ENCODE peak calls at places on chromosome 11, in nine cellular contexts. J is tibial nerve, Z is H1, G is sigmoid colon, E is transverse colon, B is GM12878, X is A549, F is ovary, W is HepG2. I is an unnamed sample.

GRCh38 chr11:47863189-47863892 is 15.2 kb upstream of the NUP160 start:
- DNase-seq in B (no peak), X (no peak), W (no peak), G (no peak), E (no peak), J (no peak), Z (no peak), F (no peak), I (no peak)

GRCh38 chr11:1826552-1827094 is 8.2 kb upstream of the SYT8 start:
- DNase-seq in J (no peak), X (peak), F (no peak), E (peak), B (no peak), G (peak), Z (no peak), W (peak), I (peak)

GRCh38 chr11:2434008-2434407 is 10.3 kb downstream of the TRPM5 start:
- DNase-seq in J (no peak), G (no peak), Z (no peak), E (no peak), W (no peak), F (peak), X (no peak), B (no peak), I (no peak)

GRCh38 chr11:2090172-2091111 is 48.7 kb downstream of the IGF2 start:
- DNase-seq in Z (peak), J (no peak), X (no peak), G (peak), F (no peak), E (no peak), W (no peak), B (no peak), I (peak)

GRCh38 chr11:6433998-6434650 is 6.7 kb downstream of the HPX start:
- DNase-seq in Z (no peak), W (peak), X (no peak), B (no peak), G (no peak), E (no peak), F (no peak), J (no peak), I (no peak)

GRCh38 chr11:70478194-70478890 is 80.0 kb downstream of the CTTN start:
- DNase-seq in Z (no peak), F (no peak), E (no peak), J (no peak), B (no peak), G (no peak), W (no peak), X (no peak), I (no peak)

GRCh38 chr11:102530558-102530957 is at the start of gene MMP7:
- DNase-seq in J (no peak), X (peak), B (no peak), F (no peak), Z (no peak), W (no peak), G (no peak), E (no peak), I (no peak)

GRCh38 chr11:96763244-96763643 is 373.4 kb downstream of the JRKL start:
- DNase-seq in W (no peak), B (no peak), E (no peak), J (no peak), F (no peak), X (no peak), Z (no peak), G (no peak), I (no peak)

GRCh38 chr11:111454561-111455192 is 57.5 kb downstream of the BTG4 start:
- DNase-seq in X (peak), E (peak), W (peak), G (no peak), B (no peak), J (no peak), F (no peak), Z (peak), I (no peak)

GRCh38 chr11:125062931-125063428 is at the start of gene SLC37A2:
- DNase-seq in F (peak), X (peak), Z (no peak), G (peak), J (peak), W (peak), E (peak), B (peak), I (peak)

GRCh38 chr11:122204206-122204605 is 88.2 kb upstream of the BLID start:
- DNase-seq in J (no peak), B (no peak), E (no peak), X (no peak), G (no peak), W (no peak), F (no peak), Z (no peak), I (no peak)

GRCh38 chr11:44159848-44160721 is 64.6 kb downstream of the EXT2 start:
- DNase-seq in J (no peak), Z (no peak), B (no peak), E (no peak), W (no peak), X (no peak), F (no peak), G (no peak), I (no peak)

GRCh38 chr11:130580372-130580771 is 131.9 kb downstream of the ADAMTS15 start:
- DNase-seq in E (no peak), X (peak), Z (no peak), B (no peak), F (peak), G (no peak), J (no peak), W (no peak), I (no peak)

GRCh38 chr11:62708423-62709261 is 1.2 kb downstream of the GNG3 start:
- DNase-seq in B (no peak), E (peak), G (peak), X (no peak), W (no peak), Z (peak), F (peak), J (no peak), I (peak)

GRCh38 chr11:61538636-61538961 is 30.1 kb downstream of the LRRC10B start:
- DNase-seq in X (no peak), B (no peak), F (no peak), G (no peak), J (no peak), E (no peak), W (peak), Z (no peak), I (no peak)

GRCh38 chr11:43737194-43737575 is 56.6 kb downstream of the HSD17B12 start:
- DNase-seq in G (no peak), X (no peak), W (no peak), B (no peak), J (no peak), Z (no peak), F (no peak), E (no peak), I (no peak)

GRCh38 chr11:62449451-62449851 is 30.6 kb downstream of the SCGB1A1 start:
- DNase-seq in G (no peak), E (peak), J (no peak), B (no peak), W (no peak), F (no peak), X (no peak), Z (no peak), I (peak)

GRCh38 chr11:27158763-27159679 is 118.4 kb downstream of the BBOX1 start:
- DNase-seq in E (peak), X (peak), F (peak), J (peak), G (peak), Z (no peak), W (peak), B (no peak), I (peak)

GRCh38 chr11:112706863-112707262 is 254.4 kb upstream of the NCAM1 start:
- DNase-seq in J (no peak), E (no peak), B (no peak), F (no peak), G (no peak), Z (no peak), W (no peak), X (no peak), I (no peak)

GRCh38 chr11:35148163-35148562 is 9.2 kb downstream of the CD44 start:
- DNase-seq in F (no peak), Z (no peak), W (no peak), E (no peak), J (no peak), X (no peak), G (no peak), B (no peak), I (no peak)

GRCh38 chr11:43943931-43944751 is 1.7 kb downstream of the C11orf96 start:
- DNase-seq in W (no peak), X (no peak), E (no peak), G (peak), Z (peak), J (no peak), F (peak), B (no peak), I (no peak)

DNA sequence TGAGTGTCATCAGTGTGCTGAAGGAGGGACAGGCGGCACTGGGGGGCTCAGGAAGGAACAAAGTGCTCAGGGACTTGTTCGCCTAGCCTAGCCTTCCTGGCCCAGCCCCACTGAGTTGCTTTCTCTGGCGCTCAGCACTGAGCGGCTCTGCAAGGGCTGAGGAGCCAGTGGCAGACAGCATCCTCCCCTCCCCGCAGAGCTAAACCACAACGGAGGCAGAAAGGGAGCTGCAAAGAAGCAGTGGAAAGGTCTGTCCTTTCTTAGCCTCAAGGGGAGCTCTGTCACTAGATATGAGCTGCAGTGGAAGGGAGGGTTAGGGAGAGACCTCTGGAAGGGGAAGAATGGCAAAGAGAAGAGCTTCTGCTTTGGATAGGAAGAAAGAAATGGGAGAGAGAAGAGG is 89.7 kb upstream of the PHOX2A start:
- DNase-seq in B (no peak), W (no peak), Z (peak), J (no peak), F (no peak), X (peak), G (no peak), E (no peak), I (no peak)
- TF ChIP-seq EP300 in B (no peak), W (no peak), Z (no peak), J (no peak), F (no peak), X (no peak), G (no peak), E (no peak), I (no peak)

DNA sequence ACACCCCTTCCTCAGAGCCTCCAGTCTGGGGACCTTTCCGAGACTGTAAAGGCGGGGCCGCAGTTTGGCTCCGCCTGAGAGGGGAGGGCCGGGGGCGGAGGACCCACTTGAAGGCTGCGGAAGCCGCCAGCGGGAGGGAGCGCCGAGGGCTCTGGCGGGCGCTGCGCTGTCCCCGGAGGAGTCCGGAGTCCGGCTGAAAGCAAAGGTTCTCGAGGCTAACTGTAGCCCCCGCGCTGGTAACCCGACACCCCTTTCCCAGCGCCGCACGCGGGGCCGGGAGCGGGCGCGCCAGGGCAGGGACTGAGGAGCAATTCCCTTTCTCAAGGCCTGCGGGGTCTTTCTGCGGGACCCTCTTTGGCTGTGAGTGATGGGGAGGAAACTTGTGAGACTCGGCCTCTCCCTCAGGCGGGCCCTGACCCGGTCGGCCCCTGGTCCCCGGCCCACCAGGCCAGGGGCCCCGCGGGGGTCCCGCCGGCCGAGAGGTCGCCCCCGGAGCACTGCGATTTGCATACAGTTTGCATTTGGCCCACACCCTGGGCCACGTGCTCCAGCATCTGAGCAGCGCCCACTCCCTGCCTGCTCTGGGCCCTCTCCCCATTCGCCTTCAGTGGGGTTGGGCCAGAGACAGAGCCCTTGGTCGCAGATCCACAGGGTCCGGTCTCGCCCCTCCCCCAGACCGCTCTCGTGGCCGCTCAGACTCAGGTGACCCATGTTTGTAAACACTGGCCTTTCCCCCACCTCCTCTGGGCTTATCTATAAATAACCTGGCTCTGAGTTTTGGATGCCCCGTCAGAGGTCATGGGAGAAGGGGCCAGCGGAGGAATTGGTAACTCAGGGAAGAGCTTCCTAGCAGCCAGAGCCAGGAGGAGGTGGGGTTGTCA is 519 bp upstream of the ART5 start:
- DNase-seq in B (no peak), W (peak), Z (peak), X (peak), E (peak), F (peak), J (peak), G (peak), I (peak)
- TF ChIP-seq EP300 in B (no peak), W (no peak), Z (no peak), X (no peak), E (no peak), F (no peak), J (no peak), G (no peak), I (no peak)

DNA sequence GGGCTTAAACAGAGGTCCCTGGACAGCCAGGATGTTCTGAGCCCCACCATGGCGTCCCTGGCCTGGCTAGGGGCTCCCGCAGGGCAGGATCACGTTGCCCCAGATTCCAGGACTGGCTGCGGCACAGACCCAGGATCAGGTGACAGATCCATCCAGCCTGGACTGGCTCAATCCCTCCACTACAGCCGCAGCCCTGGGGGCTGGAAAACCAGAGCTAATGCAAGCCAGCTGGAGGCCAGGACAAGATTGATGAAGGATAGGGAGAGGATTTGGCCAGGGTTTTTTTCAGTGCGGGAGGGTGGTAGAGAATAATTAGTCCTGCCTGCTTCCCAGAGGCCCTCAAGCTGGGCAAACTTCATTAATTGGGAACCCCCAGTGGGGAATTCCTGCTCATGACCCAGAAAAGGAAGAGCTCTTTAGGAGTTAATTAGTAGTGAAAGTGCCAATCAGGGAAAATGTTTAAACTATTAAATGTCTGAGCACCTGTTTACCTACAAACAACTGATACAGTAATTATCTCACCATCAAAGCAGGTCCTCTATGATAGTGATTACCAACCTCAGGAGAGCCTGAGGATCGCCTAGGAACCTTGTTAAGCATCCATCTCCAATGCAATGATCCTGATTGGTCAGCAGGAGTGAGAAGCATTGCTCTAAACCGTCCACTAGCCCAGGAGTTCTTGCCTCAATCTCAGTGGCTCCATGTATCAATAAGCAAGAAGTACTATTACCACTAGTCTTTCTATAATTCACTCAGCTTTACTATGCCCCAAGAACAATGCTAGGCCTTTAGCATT is 33.0 kb upstream of the MYOD1 start:
- DNase-seq in E (no peak), G (no peak), X (no peak), Z (no peak), F (no peak), J (no peak), B (no peak), W (no peak), I (no peak)
- TF ChIP-seq EP300 in E (no peak), G (no peak), X (no peak), Z (no peak), F (no peak), J (no peak), B (no peak), W (no peak), I (no peak)

DNA sequence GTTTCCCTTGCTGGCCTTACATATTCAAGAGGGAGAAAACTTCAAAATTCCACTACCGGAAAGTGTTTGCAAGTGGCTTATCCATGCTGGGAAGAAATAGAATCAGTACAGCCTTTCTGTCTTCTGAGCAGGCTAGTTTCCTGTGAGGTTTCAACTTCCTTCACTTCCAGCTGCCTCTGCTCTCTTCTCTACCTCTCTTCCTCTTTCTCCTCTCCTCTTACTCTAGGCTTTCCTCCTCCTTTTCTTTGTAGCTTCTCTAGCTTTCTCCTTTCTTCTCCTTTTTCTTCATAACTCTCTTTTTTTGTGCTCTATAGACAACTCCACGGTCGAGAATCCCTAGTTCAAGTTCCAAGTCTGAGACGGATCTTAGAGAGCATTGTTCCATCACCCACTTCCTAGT is 421.8 kb downstream of the ETS1 start:
- DNase-seq in B (no peak), Z (no peak), E (no peak), F (no peak), G (no peak), X (no peak), J (no peak), W (no peak), I (no peak)
- TF ChIP-seq EP300 in B (no peak), Z (no peak), E (no peak), F (no peak), G (no peak), X (no peak), J (no peak), W (no peak), I (no peak)

GRCh38 chr11:87473174-87473573 is 435.4 kb downstream of the TMEM135 start:
- DNase-seq in W (no peak), Z (no peak), J (no peak), X (no peak), G (no peak), E (no peak), F (no peak), B (no peak), I (no peak)
- TF ChIP-seq EP300 in W (no peak), Z (no peak), J (no peak), X (no peak), G (no peak), E (no peak), F (no peak), B (no peak), I (no peak)

I was measured in stomach.